ENCODE peak calls at places on chromosomes 2 and 18, in eight cellular contexts. P, V, N, O, S, J, K and H are unnamed samples.

GRCh38 chr2:107137711-107138110 is 251.7 kb upstream of the ST6GAL2 start:
- DNase-seq in P (no peak), V (no peak), N (no peak), O (no peak), S (no peak), J (no peak), K (no peak), H (no peak)

GRCh38 chr2:28716265-28716865 is 35.3 kb upstream of the PPP1CB start:
- DNase-seq in P (no peak), V (peak), N (peak), O (peak), S (peak), J (no peak), K (no peak), H (no peak)

GRCh38 chr2:200352631-200353030 is 46.1 kb downstream of the SPATS2L start:
- DNase-seq in P (no peak), V (no peak), N (peak), O (no peak), S (no peak), J (no peak), K (no peak), H (no peak)

GRCh38 chr2:60552851-60553495 is 481 bp downstream of the BCL11A start:
- DNase-seq in P (no peak), V (no peak), N (no peak), O (no peak), S (no peak), J (no peak), K (no peak), H (no peak)

GRCh38 chr2:217291259-217291658 is 431.4 kb upstream of the TNP1 start:
- DNase-seq in P (no peak), V (no peak), N (no peak), O (no peak), S (no peak), J (no peak), K (no peak), H (no peak)

GRCh38 chr2:62687644-62688043 is 17.9 kb upstream of the EHBP1 start:
- DNase-seq in P (no peak), V (no peak), N (no peak), O (no peak), S (no peak), J (no peak), K (no peak), H (no peak)

GRCh38 chr2:10310489-10310888 is 7.8 kb downstream of the HPCAL1 start:
- DNase-seq in P (no peak), V (no peak), N (no peak), O (no peak), S (no peak), J (no peak), K (no peak), H (no peak)

GRCh38 chr18:67600181-67600631 is 83.7 kb upstream of the DSEL start:
- DNase-seq in P (no peak), V (no peak), N (peak), O (peak), S (no peak), J (no peak), K (no peak), H (no peak)

GRCh38 chr2:241734467-241735208 is at the start of gene D2HGDH:
- DNase-seq in P (peak), V (peak), N (peak), O (peak), S (peak), J (peak), K (peak), H (peak)

GRCh38 chr18:8501044-8501443 is 108.2 kb upstream of the RAB12 start:
- DNase-seq in P (no peak), V (no peak), N (no peak), O (no peak), S (no peak), J (no peak), K (no peak), H (no peak)

GRCh38 chr2:27003003-27003402 is 29.8 kb upstream of the TMEM214 start:
- DNase-seq in P (no peak), V (no peak), N (no peak), O (no peak), S (no peak), J (no peak), K (no peak), H (no peak)

GRCh38 chr2:13000644-13001375 is 284.1 kb downstream of the TRIB2 start:
- DNase-seq in P (no peak), V (no peak), N (peak), O (no peak), S (peak), J (no peak), K (no peak), H (no peak)

GRCh38 chr2:31674446-31674845 is 93.7 kb upstream of the SRD5A2 start:
- DNase-seq in P (no peak), V (no peak), N (no peak), O (no peak), S (no peak), J (no peak), K (no peak), H (no peak)

GRCh38 chr2:120012771-120013568 is at the start of gene EPB41L5:
- DNase-seq in P (peak), V (peak), N (peak), O (peak), S (peak), J (peak), K (peak), H (peak)

GRCh38 chr2:70463581-70463980 is 90.0 kb downstream of the TGFA start:
- DNase-seq in P (no peak), V (no peak), N (no peak), O (no peak), S (no peak), J (no peak), K (no peak), H (no peak)

GRCh38 chr18:12470382-12471090 is 62.8 kb downstream of the PRELID3A start:
- DNase-seq in P (no peak), V (no peak), N (no peak), O (no peak), S (no peak), J (no peak), K (no peak), H (no peak)

GRCh38 chr2:74041726-74042125 is 57.0 kb downstream of the TET3 start:
- DNase-seq in P (no peak), V (no peak), N (no peak), O (no peak), S (no peak), J (no peak), K (no peak), H (no peak)

GRCh38 chr2:216107320-216107719 is 1.8 kb upstream of the XRCC5 start:
- DNase-seq in P (no peak), V (no peak), N (no peak), O (no peak), S (no peak), J (no peak), K (no peak), H (no peak)

GRCh38 chr2:237167038-237167437 is 81.3 kb downstream of the COPS8 start:
- DNase-seq in P (no peak), V (no peak), N (no peak), O (no peak), S (no peak), J (no peak), K (no peak), H (no peak)

GRCh38 chr18:1408331-1408835 is 503.7 kb downstream of the ADCYAP1 start:
- DNase-seq in P (no peak), V (no peak), N (no peak), O (no peak), S (no peak), J (no peak), K (no peak), H (no peak)

GRCh38 chr2:197847666-197848401 is 43.4 kb downstream of the PLCL1 start:
- DNase-seq in P (no peak), V (no peak), N (no peak), O (no peak), S (no peak), J (no peak), K (no peak), H (no peak)

GRCh38 chr2:203470371-203470770 is 64.7 kb downstream of the RAPH1 start:
- DNase-seq in P (no peak), V (no peak), N (peak), O (peak), S (no peak), J (no peak), K (no peak), H (no peak)

GRCh38 chr2:85423525-85423924 is 5.0 kb downstream of the SH2D6 start:
- DNase-seq in P (no peak), V (peak), N (no peak), O (no peak), S (no peak), J (no peak), K (no peak), H (no peak)

GRCh38 chr2:181810823-181811695 is 80.5 kb upstream of the ITPRID2 start:
- DNase-seq in P (no peak), V (peak), N (peak), O (peak), S (peak), J (no peak), K (no peak), H (no peak)

DNA sequence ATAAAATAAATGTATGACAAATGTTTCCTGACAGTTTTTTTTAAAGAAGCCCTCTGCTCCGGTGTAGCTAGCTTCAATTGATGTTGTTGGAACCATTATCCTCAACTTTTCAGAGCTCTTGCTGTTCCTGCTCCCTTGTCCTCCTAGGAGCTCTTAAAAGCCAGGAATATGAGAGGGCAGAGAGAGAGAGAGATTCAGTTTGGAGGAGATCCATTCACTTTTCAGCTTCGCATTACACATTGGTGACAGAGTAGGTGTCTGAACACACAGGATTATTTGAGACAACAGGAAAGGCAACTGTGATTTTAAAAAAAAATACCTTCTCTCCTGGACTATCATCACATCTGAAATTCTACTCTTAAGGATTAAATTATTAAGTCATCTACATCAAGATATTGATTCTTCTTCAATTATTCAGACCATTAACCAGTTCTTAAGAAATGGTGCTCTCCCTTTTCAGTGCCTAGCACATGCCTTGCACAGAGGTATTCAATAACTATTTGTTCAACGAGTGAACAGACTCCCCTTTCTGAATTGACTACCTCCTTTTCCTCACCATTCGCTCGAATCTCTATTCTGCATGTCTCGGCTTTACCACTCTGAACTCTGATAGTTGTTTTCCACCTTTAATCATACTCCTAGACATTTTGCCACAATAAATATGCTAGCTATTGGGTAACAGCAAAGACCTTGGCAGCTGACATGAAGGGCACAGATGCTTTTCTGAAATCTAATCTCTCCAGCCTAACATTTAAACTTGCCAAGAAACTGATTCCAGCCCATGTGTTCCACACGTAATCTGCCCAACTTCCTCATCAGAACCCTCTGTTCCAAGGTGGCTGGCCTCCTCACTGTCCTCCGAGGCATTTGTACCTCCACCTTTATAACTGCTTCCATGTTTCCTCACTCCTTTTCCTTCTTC is 28.6 kb upstream of the SLC35F5 start:
- DNase-seq in P (no peak), V (no peak), N (no peak), O (no peak), S (no peak), J (no peak), K (no peak), H (no peak)
- TF ChIP-seq CTCF in P (no peak), V (no peak), N (no peak), O (no peak), S (no peak), J (no peak), K (no peak), H (no peak)

GRCh38 chr2:206154197-206154596 is 5.0 kb downstream of the NDUFS1 start:
- DNase-seq in P (no peak), V (peak), N (peak), O (no peak), S (no peak), J (no peak), K (no peak), H (no peak)
- TF ChIP-seq CTCF in P (no peak), V (peak), N (no peak), O (peak), S (no peak), J (no peak), K (no peak), H (peak)

DNA sequence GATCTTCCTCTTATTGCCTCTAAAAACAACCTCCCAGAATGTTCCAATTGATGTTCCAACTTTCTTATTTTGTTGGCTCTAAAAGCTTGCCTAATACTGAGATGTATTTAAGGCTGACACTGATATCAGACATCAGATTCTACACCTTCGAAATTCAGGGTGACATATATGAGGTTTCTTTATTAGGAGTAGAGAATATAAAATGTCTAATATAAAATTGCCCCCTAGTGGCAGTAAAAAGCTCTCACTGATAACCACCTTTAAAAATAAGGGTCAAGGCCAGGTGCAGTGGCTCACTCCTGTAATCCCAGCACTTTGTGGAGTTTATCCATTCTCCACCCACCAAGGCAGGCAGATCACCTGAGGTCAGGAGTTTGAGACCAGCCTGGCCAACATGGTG is 789.7 kb upstream of the SLC39A10 start:
- DNase-seq in P (no peak), V (peak), N (peak), O (peak), S (no peak), J (no peak), K (no peak), H (no peak)
- TF ChIP-seq CTCF in P (peak), V (peak), N (peak), O (peak), S (peak), J (peak), K (peak), H (peak)

DNA sequence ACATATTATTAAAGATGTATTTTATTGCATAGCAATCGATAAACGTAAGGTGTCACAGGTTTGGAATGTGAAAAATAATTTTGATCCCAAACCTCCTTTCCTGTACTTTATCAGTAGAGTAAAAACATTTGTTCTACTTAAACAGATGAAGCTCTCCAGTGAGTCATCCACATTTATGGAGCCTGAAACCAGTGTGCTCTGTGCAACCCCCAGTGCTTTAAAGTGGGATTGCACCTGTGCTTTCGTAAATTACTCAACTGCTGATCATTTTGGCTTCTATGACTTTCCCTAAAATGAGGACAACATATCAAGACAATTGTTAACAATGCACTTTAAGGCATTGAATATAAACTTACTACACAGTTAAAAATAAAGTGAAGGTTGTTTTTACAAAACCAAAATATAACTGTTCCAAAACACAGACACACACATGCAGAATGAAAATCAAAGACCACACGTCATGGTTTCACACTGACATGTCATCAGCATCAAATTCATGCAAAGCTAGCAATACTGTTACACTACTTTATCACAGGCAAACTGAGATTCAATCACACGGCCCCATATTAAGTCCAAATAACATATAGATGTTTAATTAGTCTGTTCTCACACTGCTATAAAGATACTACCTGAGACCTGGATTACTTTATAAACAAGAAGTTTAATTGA is 9.7 kb downstream of the TMEM18 start:
- DNase-seq in P (no peak), V (peak), N (peak), O (peak), S (no peak), J (no peak), K (no peak), H (peak)
- TF ChIP-seq CTCF in P (peak), V (peak), N (peak), O (peak), S (peak), J (peak), K (peak), H (peak)

DNA sequence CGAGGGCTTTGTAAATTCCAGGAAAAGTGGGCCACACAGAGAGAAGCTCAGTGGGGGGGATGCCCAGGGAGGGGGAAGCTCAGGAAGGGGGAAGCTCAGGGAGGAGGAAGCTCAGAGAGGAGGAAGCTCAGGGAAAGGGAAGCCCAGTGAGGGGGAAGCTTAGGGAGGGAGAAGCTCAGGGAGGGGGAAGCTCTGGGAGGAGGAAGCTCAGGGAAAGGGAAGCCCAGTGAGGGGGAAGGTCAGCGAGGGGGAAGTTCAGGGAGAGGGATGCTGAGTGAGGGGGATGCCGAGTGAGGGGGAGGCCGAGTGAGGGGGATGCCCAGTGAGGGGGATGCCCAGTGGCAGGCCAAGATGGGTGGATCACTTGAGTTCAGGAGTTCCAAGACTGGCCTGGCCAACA is 821 bp upstream of the CHRNG start:
- DNase-seq in P (no peak), V (no peak), N (no peak), O (no peak), S (no peak), J (no peak), K (peak), H (peak)
- TF ChIP-seq CTCF in P (no peak), V (no peak), N (no peak), O (no peak), S (no peak), J (no peak), K (no peak), H (no peak)

GRCh38 chr18:32769242-32770180 is 3.3 kb downstream of the KLHL14 start:
- DNase-seq in P (peak), V (no peak), N (no peak), O (peak), S (no peak), J (peak), K (no peak), H (no peak)
- TF ChIP-seq CTCF in P (no peak), V (no peak), N (no peak), O (no peak), S (no peak), J (no peak), K (no peak), H (no peak)

GRCh38 chr18:74819433-74820059 is 221.9 kb downstream of the ZNF407 start:
- DNase-seq in P (peak), V (peak), N (peak), O (peak), S (no peak), J (peak), K (no peak), H (no peak)

GRCh38 chr18:74820160-74820780 is 222.6 kb downstream of the ZNF407 start:
- DNase-seq in P (no peak), V (no peak), N (no peak), O (no peak), S (no peak), J (no peak), K (no peak), H (no peak)

GRCh38 chr18:74817576-74817975 is 219.9 kb downstream of the ZNF407 start:
- DNase-seq in P (no peak), V (no peak), N (no peak), O (no peak), S (no peak), J (no peak), K (no peak), H (no peak)

DNA sequence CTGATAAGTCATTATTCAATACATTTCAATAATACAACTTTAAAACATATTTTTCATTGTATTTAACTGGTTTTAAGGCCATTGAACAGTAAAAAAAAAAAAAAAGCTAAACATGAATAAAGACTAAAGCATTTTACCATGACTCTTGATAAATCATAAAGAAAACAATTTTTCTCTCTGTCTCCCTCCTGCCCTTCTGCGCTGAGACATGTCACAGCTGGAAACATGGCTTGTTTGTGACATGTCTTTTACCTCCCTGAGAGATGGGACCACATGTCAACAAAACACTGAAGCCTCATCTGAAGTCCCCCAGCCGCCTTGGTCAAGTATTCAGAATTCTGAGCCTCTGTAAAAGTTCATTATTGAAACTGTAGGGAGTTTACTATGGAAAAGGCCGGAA is 221.1 kb downstream of the ZNF407 start:
- DNase-seq in P (no peak), V (no peak), N (no peak), O (no peak), S (no peak), J (no peak), K (no peak), H (no peak)
- TF ChIP-seq CTCF in P (no peak), V (no peak), N (no peak), O (no peak), S (no peak), J (no peak), K (no peak), H (no peak)

GRCh38 chr2:112462178-112462577 is 19.8 kb upstream of the TTL start:
- DNase-seq in P (no peak), V (no peak), N (no peak), O (no peak), S (no peak), J (no peak), K (no peak), H (no peak)

GRCh38 chr2:112463256-112463655 is 18.7 kb upstream of the TTL start:
- DNase-seq in P (no peak), V (no peak), N (no peak), O (no peak), S (no peak), J (no peak), K (no peak), H (no peak)

GRCh38 chr2:112465373-112465772 is 16.6 kb upstream of the TTL start:
- DNase-seq in P (no peak), V (no peak), N (peak), O (peak), S (no peak), J (no peak), K (no peak), H (no peak)
- TF ChIP-seq CTCF in P (peak), V (peak), N (peak), O (peak), S (no peak), J (peak), K (no peak), H (peak)

GRCh38 chr2:52805901-52806410 is 961.6 kb upstream of the CHAC2 start:
- DNase-seq in P (no peak), V (no peak), N (peak), O (no peak), S (no peak), J (no peak), K (no peak), H (no peak)

DNA sequence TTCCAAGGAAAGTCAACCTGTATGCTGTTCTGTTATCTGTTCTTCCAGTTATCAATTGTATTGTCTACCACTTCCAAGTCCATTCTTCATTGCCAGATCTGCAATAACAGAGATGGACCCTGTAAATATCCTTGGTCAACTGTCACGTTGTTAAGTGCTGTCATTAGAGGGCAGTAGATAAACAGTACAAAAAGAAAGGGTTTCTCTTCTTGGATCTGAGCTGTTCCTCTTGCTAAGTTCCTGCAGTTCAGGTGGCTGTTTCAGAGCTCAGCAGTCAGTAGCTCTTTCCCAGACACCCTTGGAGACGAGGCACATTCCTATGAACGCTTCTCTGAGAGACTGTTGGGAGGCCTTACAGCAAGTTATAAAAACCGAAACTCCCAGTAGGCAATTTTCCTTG is 957.1 kb upstream of the CHAC2 start:
- DNase-seq in P (no peak), V (peak), N (peak), O (peak), S (no peak), J (no peak), K (no peak), H (no peak)
- TF ChIP-seq CTCF in P (peak), V (no peak), N (peak), O (peak), S (peak), J (no peak), K (peak), H (peak)

GRCh38 chr2:171141320-171141719 is 19.4 kb downstream of the TLK1 start:
- DNase-seq in P (no peak), V (no peak), N (no peak), O (no peak), S (no peak), J (no peak), K (no peak), H (no peak)
- TF ChIP-seq CTCF in P (no peak), V (no peak), N (no peak), O (peak), S (no peak), J (no peak), K (no peak), H (peak)